ENCODE peak calls at places on chromosome 1, in seven cellular contexts. One of them, this sample, is unnamed.

GRCh38 chr1:93720931-93721614 is 39.4 kb upstream of the BCAR3 start:
- DNase-seq in SJSA1: peak; percentile 38
- DNase-seq in AG08395: no peak
- DNase-seq in mammary epithelial cell: no peak
- DNase-seq in fibroblast of villous mesenchyme: no peak
- DNase-seq in tibial nerve: no peak
- DNase-seq in fibroblast of lung: no peak
- DNase-seq in this sample: no peak

GRCh38 chr1:236890152-236891056 is 95.3 kb downstream of the MTR start:
- DNase-seq in mammary epithelial cell: no peak
- DNase-seq in tibial nerve: no peak
- DNase-seq in AG08395: no peak
- DNase-seq in fibroblast of villous mesenchyme: peak; percentile 77
- DNase-seq in SJSA1: no peak
- DNase-seq in fibroblast of lung: no peak
- DNase-seq in this sample: no peak

GRCh38 chr1:94115900-94116436 is 5.0 kb downstream of the ABCA4 start:
- DNase-seq in mammary epithelial cell: no peak
- DNase-seq in tibial nerve: no peak
- DNase-seq in SJSA1: peak; percentile 26
- DNase-seq in fibroblast of lung: no peak
- DNase-seq in fibroblast of villous mesenchyme: no peak
- DNase-seq in AG08395: peak; percentile 74
- DNase-seq in this sample: no peak

GRCh38 chr1:223298706-223299105 is 65.3 kb downstream of the SUSD4 start:
- DNase-seq in tibial nerve: no peak
- DNase-seq in fibroblast of villous mesenchyme: peak; percentile 28
- DNase-seq in fibroblast of lung: peak; percentile 19
- DNase-seq in AG08395: peak; percentile 61
- DNase-seq in SJSA1: no peak
- DNase-seq in mammary epithelial cell: no peak
- DNase-seq in this sample: no peak

GRCh38 chr1:89633745-89634625 is 1.1 kb downstream of the LRRC8C start:
- DNase-seq in fibroblast of lung: peak; percentile 51
- DNase-seq in tibial nerve: no peak
- DNase-seq in SJSA1: peak; percentile 51
- DNase-seq in AG08395: peak; percentile 37
- DNase-seq in fibroblast of villous mesenchyme: peak; percentile 43
- DNase-seq in mammary epithelial cell: peak; percentile 60
- DNase-seq in this sample: peak; percentile 39

GRCh38 chr1:22452401-22452963 is 831 bp downstream of the ZBTB40 start:
- DNase-seq in fibroblast of villous mesenchyme: no peak
- DNase-seq in AG08395: peak; percentile 19
- DNase-seq in mammary epithelial cell: peak; percentile 44
- DNase-seq in fibroblast of lung: peak; percentile 80
- DNase-seq in tibial nerve: no peak
- DNase-seq in SJSA1: no peak
- DNase-seq in this sample: peak; percentile 13

GRCh38 chr1:204711103-204711946 is 25.8 kb upstream of the LRRN2 start:
- DNase-seq in fibroblast of villous mesenchyme: peak; percentile 8
- DNase-seq in tibial nerve: no peak
- DNase-seq in mammary epithelial cell: no peak
- DNase-seq in SJSA1: no peak
- DNase-seq in fibroblast of lung: no peak
- DNase-seq in AG08395: no peak
- DNase-seq in this sample: no peak

GRCh38 chr1:40564913-40565312 is 33.5 kb downstream of the ZNF684 start:
- DNase-seq in SJSA1: no peak
- DNase-seq in tibial nerve: no peak
- DNase-seq in AG08395: no peak
- DNase-seq in fibroblast of lung: no peak
- DNase-seq in mammary epithelial cell: no peak
- DNase-seq in fibroblast of villous mesenchyme: no peak
- DNase-seq in this sample: no peak

GRCh38 chr1:248599396-248599795 is 1.9 kb upstream of the OR2T10 start:
- DNase-seq in AG08395: no peak
- DNase-seq in SJSA1: no peak
- DNase-seq in fibroblast of lung: no peak
- DNase-seq in tibial nerve: no peak
- DNase-seq in fibroblast of villous mesenchyme: no peak
- DNase-seq in mammary epithelial cell: no peak
- DNase-seq in this sample: no peak

GRCh38 chr1:21935891-21936365 is 1.2 kb downstream of the HSPG2 start:
- DNase-seq in mammary epithelial cell: peak; percentile 76
- DNase-seq in tibial nerve: no peak
- DNase-seq in fibroblast of lung: no peak
- DNase-seq in fibroblast of villous mesenchyme: no peak
- DNase-seq in SJSA1: no peak
- DNase-seq in AG08395: no peak
- DNase-seq in this sample: no peak

GRCh38 chr1:91549041-91549735 is 48.5 kb downstream of the CDC7 start:
- DNase-seq in tibial nerve: no peak
- DNase-seq in fibroblast of villous mesenchyme: no peak
- DNase-seq in mammary epithelial cell: no peak
- DNase-seq in SJSA1: no peak
- DNase-seq in fibroblast of lung: no peak
- DNase-seq in AG08395: no peak
- DNase-seq in this sample: no peak

GRCh38 chr1:112788561-112788960 is 73.4 kb upstream of the PPM1J start:
- DNase-seq in SJSA1: no peak
- DNase-seq in AG08395: no peak
- DNase-seq in mammary epithelial cell: no peak
- DNase-seq in fibroblast of villous mesenchyme: peak; percentile 39
- DNase-seq in fibroblast of lung: peak; percentile 25
- DNase-seq in tibial nerve: no peak
- DNase-seq in this sample: no peak

GRCh38 chr1:31750858-31751638 is 13.1 kb downstream of the ADGRB2 start:
- DNase-seq in SJSA1: no peak
- DNase-seq in fibroblast of villous mesenchyme: peak; percentile 45
- DNase-seq in AG08395: peak; percentile 79
- DNase-seq in fibroblast of lung: peak; percentile 57
- DNase-seq in tibial nerve: no peak
- DNase-seq in mammary epithelial cell: no peak
- DNase-seq in this sample: no peak

GRCh38 chr1:52365091-52365745 is 787 bp downstream of the CC2D1B start:
- DNase-seq in fibroblast of villous mesenchyme: peak; percentile 83
- DNase-seq in SJSA1: peak; percentile 74
- DNase-seq in fibroblast of lung: peak; percentile 77
- DNase-seq in AG08395: peak; percentile 76
- DNase-seq in mammary epithelial cell: peak; percentile 63
- DNase-seq in tibial nerve: no peak
- DNase-seq in this sample: peak; percentile 67

GRCh38 chr1:204598319-204598969 is 82.2 kb downstream of the MDM4 start:
- DNase-seq in AG08395: no peak
- DNase-seq in fibroblast of villous mesenchyme: no peak
- DNase-seq in tibial nerve: no peak
- DNase-seq in mammary epithelial cell: no peak
- DNase-seq in fibroblast of lung: no peak
- DNase-seq in SJSA1: no peak
- DNase-seq in this sample: no peak

GRCh38 chr1:225651872-225652725 is 824 bp downstream of the ENAH start:
- DNase-seq in mammary epithelial cell: no peak
- DNase-seq in fibroblast of lung: peak; percentile 53
- DNase-seq in AG08395: no peak
- DNase-seq in tibial nerve: no peak
- DNase-seq in SJSA1: no peak
- DNase-seq in fibroblast of villous mesenchyme: peak; percentile 55
- DNase-seq in this sample: peak; percentile 56

GRCh38 chr1:230495891-230496385 is 69.8 kb upstream of the PGBD5 start:
- DNase-seq in AG08395: no peak
- DNase-seq in fibroblast of lung: no peak
- DNase-seq in fibroblast of villous mesenchyme: peak; percentile 28
- DNase-seq in SJSA1: no peak
- DNase-seq in mammary epithelial cell: no peak
- DNase-seq in tibial nerve: no peak
- DNase-seq in this sample: no peak

This sample was measured in RWPE1.